ENCODE peak calls at places on chromosomes 4 and X, in ten cellular contexts. K is IMR-90; S is substantia nigra; H is CD4-positive, alpha-beta T cell; U is mesendoderm; X is psoas muscle; W is ascending aorta; J is suprapubic skin; M is GM23338; L is WERI-Rb-1. G is an unnamed sample.

GRCh38 chr4:113449407-113449974 is 312.0 kb downstream of the CAMK2D start:
- DNase-seq in X (no peak), L (no peak), W (no peak), M (no peak), S (no peak), H (no peak), U (no peak), J (no peak), K (no peak), G (no peak)

GRCh38 chr4:145823743-145824142 is 114.9 kb downstream of the ZNF827 start:
- DNase-seq in U (no peak), L (no peak), M (no peak), X (no peak), J (no peak), W (no peak), S (no peak), H (no peak), K (no peak), G (no peak)

GRCh38 chr4:81410695-81411094 is 61.0 kb downstream of the RASGEF1B start:
- DNase-seq in M (no peak), J (no peak), X (no peak), H (no peak), S (no peak), L (no peak), K (no peak), W (no peak), U (no peak), G (no peak)

GRCh38 chrX:3548743-3549441 is 164.6 kb downstream of the PRKX start:
- DNase-seq in J (no peak), S (no peak), L (peak; percentile 11), U (peak; percentile 22), H (no peak), M (peak; percentile 20), W (no peak), K (peak; percentile 79), X (no peak), G (peak; percentile 62)

GRCh38 chrX:141176586-141177451 is at the start of gene LDOC1:
- DNase-seq in K (peak; percentile 71), U (peak; percentile 90), J (peak; percentile 77), L (no peak), M (peak; percentile 89), X (peak; percentile 69), H (peak; percentile 59), S (peak; percentile 74), W (peak; percentile 16), G (peak; percentile 36)

GRCh38 chr4:167826281-167826680 is 266.1 kb upstream of the ANXA10 start:
- DNase-seq in L (no peak), W (no peak), X (no peak), S (no peak), M (no peak), J (no peak), H (no peak), U (no peak), K (no peak), G (no peak)

GRCh38 chrX:33204889-33205288 is 6.5 kb downstream of the DMD start:
- DNase-seq in H (no peak), U (no peak), S (no peak), L (peak; percentile 62), W (no peak), M (no peak), X (peak; percentile 29), J (no peak), K (peak; percentile 59), G (no peak)

GRCh38 chr4:78774395-78774794 is 1.8 kb upstream of the BMP2K start:
- DNase-seq in X (no peak), U (no peak), K (peak; percentile 49), J (no peak), L (no peak), S (no peak), H (no peak), W (no peak), M (no peak), G (no peak)

GRCh38 chrX:108033890-108034289 is 11.0 kb upstream of the VSIG1 start:
- DNase-seq in S (no peak), M (no peak), H (no peak), U (peak; percentile 12), K (no peak), X (no peak), J (no peak), W (no peak), L (no peak), G (peak; percentile 3)

GRCh38 chrX:108025954-108026616 is 18.8 kb upstream of the VSIG1 start:
- DNase-seq in W (no peak), K (no peak), S (no peak), L (no peak), H (peak; percentile 8), X (no peak), M (no peak), U (no peak), J (no peak), G (no peak)

GRCh38 chrX:108032944-108033343 is 11.9 kb upstream of the VSIG1 start:
- DNase-seq in L (no peak), W (no peak), S (no peak), H (no peak), J (no peak), X (no peak), M (no peak), U (no peak), K (no peak), G (no peak)

GRCh38 chrX:108028854-108029253 is 16.0 kb upstream of the VSIG1 start:
- DNase-seq in J (no peak), M (no peak), K (no peak), H (no peak), S (no peak), W (no peak), L (no peak), U (no peak), X (no peak), G (no peak)

DNA sequence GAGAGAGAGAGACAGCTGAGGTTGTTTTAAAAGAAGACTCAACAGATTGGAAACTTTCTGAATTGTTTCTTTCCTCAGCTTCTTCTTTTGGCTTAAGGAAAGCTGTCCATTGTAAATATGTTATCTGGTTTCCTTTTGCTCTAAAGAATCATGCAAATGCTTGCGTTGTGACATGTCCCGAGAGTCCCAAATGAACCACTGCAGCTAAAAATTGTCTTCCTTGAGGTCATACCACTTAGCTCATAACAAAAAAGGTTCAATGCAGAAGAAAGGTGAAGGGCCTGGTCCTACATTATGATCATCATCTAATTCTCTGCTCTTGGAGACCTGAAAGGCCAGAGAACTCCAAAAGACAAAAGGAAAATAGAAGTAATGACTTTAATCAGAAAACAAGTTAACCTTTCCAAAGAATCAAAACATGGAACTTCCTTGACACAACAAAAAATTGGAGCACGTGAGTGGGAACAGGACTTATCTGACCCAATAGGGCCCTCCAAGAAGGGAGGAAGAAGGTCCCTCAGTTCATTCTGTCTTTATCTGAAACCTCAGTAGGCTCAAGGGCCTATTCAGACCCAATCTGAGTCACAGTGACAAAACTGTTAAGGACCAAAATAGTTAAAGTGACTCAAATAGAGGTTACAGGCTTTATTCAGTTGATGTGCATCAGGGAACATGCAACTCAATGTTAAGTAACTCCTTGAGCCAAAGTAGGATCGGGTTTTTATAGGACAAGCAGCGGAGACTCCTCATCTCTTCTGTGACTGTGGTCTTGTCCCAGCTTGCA is 14.7 kb upstream of the VSIG1 start:
- DNase-seq in H (no peak), U (no peak), S (no peak), K (no peak), X (no peak), J (no peak), M (no peak), W (no peak), L (no peak), G (no peak)
- H3K27ac ChIP-seq in H (no peak overlapping the region), U (no peak overlapping the region), S (no peak overlapping the region), K (no peak overlapping the region), X (no peak overlapping the region), J (no peak overlapping the region), M (no peak overlapping the region), W (no peak overlapping the region), L (no peak overlapping the region), G (no peak overlapping the region)

DNA sequence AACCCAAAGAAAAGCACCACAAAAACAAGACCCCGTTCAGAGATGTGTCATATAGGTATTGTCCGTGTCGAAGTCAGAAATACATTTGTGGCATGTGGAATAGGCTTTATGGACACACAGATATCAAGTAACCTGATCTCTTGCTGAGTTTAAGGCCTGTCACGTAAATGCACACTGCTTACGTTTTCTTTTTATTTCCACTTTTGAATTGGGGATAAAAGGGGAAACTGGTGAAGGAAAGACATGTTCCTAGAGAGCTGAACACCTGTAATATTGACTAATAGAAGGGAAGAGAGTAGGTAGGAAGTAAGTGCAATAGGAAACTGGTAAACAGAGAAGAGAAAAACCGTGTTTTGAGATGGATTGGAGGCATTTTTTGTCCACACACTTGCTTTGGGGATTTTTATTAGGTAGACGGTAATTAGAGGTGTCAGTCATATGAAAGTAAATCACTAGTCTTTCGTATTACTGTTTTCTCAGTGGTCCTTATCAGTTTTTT is 24.9 kb downstream of the TMEM131L start:
- DNase-seq in H (no peak), J (no peak), S (no peak), U (no peak), X (no peak), M (no peak), L (no peak), K (no peak), W (no peak), G (no peak)
- H3K27ac ChIP-seq in H (peak overlapping the region; percentile 92), J (no peak overlapping the region), S (no peak overlapping the region), U (no peak overlapping the region), X (peak overlapping the region; percentile 87), M (no peak overlapping the region), L (no peak overlapping the region), K (no peak overlapping the region), W (no peak overlapping the region), G (no peak overlapping the region)

DNA sequence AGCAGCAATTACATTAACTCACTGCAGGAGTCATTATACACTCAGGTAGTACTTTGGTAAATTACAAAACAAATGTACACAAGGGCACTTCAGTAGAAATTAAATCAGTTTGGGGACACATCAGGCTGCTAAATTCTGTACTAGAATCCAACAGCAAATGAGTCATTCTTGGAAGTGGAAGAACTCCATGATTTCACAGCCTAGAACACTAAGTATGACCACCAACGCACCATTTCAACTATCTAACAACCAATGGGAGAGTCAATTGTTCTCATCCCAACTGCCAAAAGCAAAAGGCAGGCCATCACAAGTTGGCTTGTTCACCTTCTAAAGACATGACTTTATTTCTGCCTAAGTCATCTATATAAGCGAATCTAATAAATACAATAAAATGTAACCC is 26.6 kb downstream of the PPM1K start:
- DNase-seq in X (no peak), K (no peak), M (no peak), S (no peak), L (no peak), H (no peak), U (no peak), W (no peak), J (no peak), G (no peak)
- H3K27ac ChIP-seq in X (no peak overlapping the region), K (no peak overlapping the region), M (no peak overlapping the region), S (no peak overlapping the region), L (no peak overlapping the region), H (no peak overlapping the region), U (no peak overlapping the region), W (no peak overlapping the region), J (no peak overlapping the region), G (no peak overlapping the region)

GRCh38 chr4:159593157-159593556 is 490.3 kb downstream of the RAPGEF2 start:
- DNase-seq in H (no peak), U (no peak), J (no peak), K (no peak), S (no peak), L (no peak), X (no peak), M (peak; percentile 4), W (no peak), G (no peak)

GRCh38 chr4:159593651-159594050 is 490.8 kb downstream of the RAPGEF2 start:
- DNase-seq in H (no peak), U (no peak), L (no peak), M (no peak), W (no peak), J (no peak), S (no peak), X (no peak), K (no peak), G (no peak)

GRCh38 chr4:159600102-159600501 is 497.2 kb downstream of the RAPGEF2 start:
- DNase-seq in J (no peak), H (no peak), X (no peak), K (no peak), S (no peak), U (no peak), M (no peak), W (no peak), L (no peak), G (no peak)

GRCh38 chr4:159598602-159599001 is 495.7 kb downstream of the RAPGEF2 start:
- DNase-seq in K (no peak), U (no peak), X (no peak), M (no peak), S (no peak), L (no peak), W (no peak), J (no peak), H (no peak), G (no peak)

DNA sequence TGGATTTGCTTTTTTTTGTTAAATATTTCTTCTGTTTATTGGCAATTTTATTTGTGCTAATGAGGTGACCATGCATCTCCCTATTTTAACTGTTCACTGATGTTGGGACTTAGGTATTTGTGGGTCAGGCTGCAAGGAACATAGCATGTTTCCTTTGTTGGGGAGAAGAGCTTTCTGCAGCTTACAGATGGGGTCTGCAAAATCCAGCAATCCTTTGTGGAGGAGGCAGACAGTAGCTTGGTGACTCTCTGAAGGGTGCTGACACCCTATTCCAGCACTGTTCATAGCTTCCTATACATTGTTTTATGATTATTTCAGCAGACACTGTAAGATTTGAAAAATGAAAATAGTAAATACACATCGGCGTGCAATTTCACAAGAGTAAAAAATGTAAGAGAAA is 491.7 kb downstream of the RAPGEF2 start:
- DNase-seq in S (no peak), K (no peak), X (no peak), L (no peak), M (peak; percentile 6), W (no peak), J (no peak), H (no peak), U (peak; percentile 55), G (no peak)
- H3K27ac ChIP-seq in S (no peak overlapping the region), K (no peak overlapping the region), X (no peak overlapping the region), L (no peak overlapping the region), M (peak overlapping the region; percentile 88), W (no peak overlapping the region), J (no peak overlapping the region), H (no peak overlapping the region), U (peak overlapping the region; percentile 25), G (no peak overlapping the region)

G was measured in AG04450.